ENCODE peak calls at places on chromosomes 12 and 14, in eight cellular contexts. H, Q, B, I, Y, C, O and F are unnamed samples.

GRCh38 chr14:77866932-77867331 is 67.0 kb downstream of the ADCK1 start:
- DNase-seq in C (no peak), H (no peak), B (no peak), I (no peak), Y (no peak), Q (no peak), O (no peak), F (no peak)

GRCh38 chr12:53223006-53223305 is 9.1 kb downstream of the RARG start:
- DNase-seq in O (no peak), Y (peak; percentile 39), B (no peak), H (no peak), Q (no peak), I (no peak), C (no peak), F (no peak)

GRCh38 chr12:52506858-52507715 is 13.1 kb downstream of the KRT5 start:
- DNase-seq in C (no peak), O (peak; percentile 65), B (no peak), Q (no peak), I (no peak), Y (peak; percentile 80), H (no peak), F (no peak)

GRCh38 chr12:26721800-26722199 is 111.2 kb downstream of the ITPR2 start:
- DNase-seq in C (no peak), I (no peak), H (no peak), B (peak; percentile 34), Y (no peak), O (no peak), Q (no peak), F (no peak)

GRCh38 chr14:67668559-67668958 is 5.9 kb downstream of the VTI1B start:
- DNase-seq in Q (no peak), B (no peak), H (peak; percentile 37), Y (no peak), C (no peak), O (no peak), I (no peak), F (no peak)

GRCh38 chr12:47900480-47901129 is 4.2 kb downstream of the VDR start:
- DNase-seq in B (no peak), H (no peak), O (no peak), Q (no peak), I (no peak), C (no peak), Y (peak; percentile 49), F (no peak)

GRCh38 chr12:6430990-6431353 is 13.8 kb upstream of the CD27 start:
- DNase-seq in I (no peak), B (no peak), Q (no peak), Y (no peak), C (no peak), H (no peak), O (peak; percentile 29), F (peak; percentile 19)

GRCh38 chr12:108825205-108825950 is 32.0 kb downstream of the SSH1 start:
- DNase-seq in I (no peak), C (no peak), Q (no peak), H (peak; percentile 52), O (peak; percentile 76), Y (no peak), B (no peak), F (no peak)

GRCh38 chr12:76345569-76345968 is 2.6 kb downstream of the BBS10 start:
- DNase-seq in O (no peak), Y (no peak), I (no peak), C (no peak), H (no peak), Q (no peak), B (no peak), F (no peak)

GRCh38 chr14:101201535-101202125 is 298.1 kb upstream of the RTL1 start:
- DNase-seq in I (no peak), B (no peak), H (no peak), C (peak; percentile 11), Q (no peak), O (no peak), Y (no peak), F (peak; percentile 2)

GRCh38 chr14:80996049-80996901 is 40.9 kb downstream of the TSHR start:
- DNase-seq in B (peak; percentile 66), I (no peak), C (no peak), O (peak; percentile 84), Y (peak; percentile 60), H (peak; percentile 51), Q (peak; percentile 22), F (peak; percentile 31)

GRCh38 chr12:49920241-49920914 is 16.7 kb upstream of the FAIM2 start:
- DNase-seq in O (peak; percentile 50), Y (no peak), Q (peak; percentile 45), H (no peak), C (no peak), B (no peak), I (no peak), F (peak; percentile 34)

GRCh38 chr12:78101946-78102635 is 271.4 kb downstream of the NAV3 start:
- DNase-seq in Y (peak; percentile 22), H (no peak), C (no peak), I (no peak), Q (no peak), B (no peak), O (no peak), F (no peak)

GRCh38 chr12:100864366-100864765 is 69.8 kb downstream of the ANO4 start:
- DNase-seq in H (no peak), Q (no peak), O (no peak), I (no peak), C (no peak), B (no peak), Y (no peak), F (no peak)

GRCh38 chr14:76958975-76959710 is 69.4 kb downstream of the IRF2BPL start:
- DNase-seq in I (no peak), Y (no peak), B (peak; percentile 49), Q (peak; percentile 72), H (peak; percentile 67), O (peak; percentile 72), C (no peak), F (no peak)

GRCh38 chr12:132723764-132724140 is 13.1 kb downstream of the PGAM5 start:
- DNase-seq in Q (no peak), O (peak; percentile 44), C (no peak), B (no peak), Y (no peak), H (no peak), I (no peak), F (no peak)

GRCh38 chr12:132723015-132723763 is 12.5 kb downstream of the PGAM5 start:
- DNase-seq in O (peak; percentile 42), Y (no peak), B (no peak), I (no peak), H (no peak), C (no peak), Q (no peak), F (no peak)

GRCh38 chr12:132727091-132727794 is 16.6 kb downstream of the PGAM5 start:
- DNase-seq in Y (no peak), C (no peak), I (no peak), B (no peak), Q (no peak), O (no peak), H (no peak), F (no peak)

GRCh38 chr12:132726386-132726785 is 15.7 kb downstream of the PGAM5 start:
- DNase-seq in I (no peak), Y (no peak), B (no peak), O (no peak), Q (no peak), H (no peak), C (no peak), F (no peak)

GRCh38 chr12:132724506-132725220 is 14.0 kb downstream of the PGAM5 start:
- DNase-seq in H (no peak), B (no peak), O (no peak), I (no peak), Y (no peak), Q (no peak), C (no peak), F (no peak)
- TF ChIP-seq CTCF in H (no peak), B (no peak), O (no peak), I (no peak), Y (no peak), Q (no peak), C (no peak), F (no peak)

GRCh38 chr12:132214906-132215643 is 70.8 kb downstream of the NOC4L start:
- DNase-seq in H (no peak), O (no peak), Y (peak; percentile 49), I (no peak), C (no peak), B (no peak), Q (no peak), F (no peak)
- TF ChIP-seq CTCF in H (no peak), O (no peak), Y (peak; percentile 32), I (no peak), C (no peak), B (no peak), Q (no peak), F (no peak)

GRCh38 chr12:124677552-124678356 is 110.3 kb upstream of the NCOR2 start:
- DNase-seq in B (no peak), Y (no peak), H (no peak), O (no peak), I (no peak), Q (no peak), C (no peak), F (peak; percentile 17)

GRCh38 chr12:124676725-124677462 is 109.5 kb upstream of the NCOR2 start:
- DNase-seq in I (no peak), B (no peak), Y (no peak), H (no peak), O (no peak), Q (no peak), C (no peak), F (no peak)

GRCh38 chr12:124674937-124675336 is 107.5 kb upstream of the NCOR2 start:
- DNase-seq in B (no peak), O (no peak), C (no peak), Q (no peak), H (no peak), I (no peak), Y (no peak), F (no peak)

GRCh38 chr12:124675881-124676688 is 108.7 kb upstream of the NCOR2 start:
- DNase-seq in I (no peak), Q (no peak), C (no peak), Y (no peak), H (no peak), B (no peak), O (peak; percentile 71), F (no peak)

GRCh38 chr12:124673881-124674617 is 106.6 kb upstream of the NCOR2 start:
- DNase-seq in B (no peak), Q (no peak), C (no peak), O (no peak), Y (no peak), H (no peak), I (no peak), F (no peak)
- TF ChIP-seq CTCF in B (no peak), Q (no peak), C (no peak), O (no peak), Y (no peak), H (no peak), I (no peak), F (no peak)

GRCh38 chr12:127963926-127964325 is 303.0 kb upstream of the TMEM132C start:
- DNase-seq in H (no peak), I (no peak), B (no peak), Y (no peak), O (no peak), C (no peak), Q (no peak), F (no peak)

GRCh38 chr12:127966331-127966730 is 300.6 kb upstream of the TMEM132C start:
- DNase-seq in I (no peak), B (no peak), O (no peak), Q (no peak), Y (no peak), H (no peak), C (no peak), F (no peak)

DNA sequence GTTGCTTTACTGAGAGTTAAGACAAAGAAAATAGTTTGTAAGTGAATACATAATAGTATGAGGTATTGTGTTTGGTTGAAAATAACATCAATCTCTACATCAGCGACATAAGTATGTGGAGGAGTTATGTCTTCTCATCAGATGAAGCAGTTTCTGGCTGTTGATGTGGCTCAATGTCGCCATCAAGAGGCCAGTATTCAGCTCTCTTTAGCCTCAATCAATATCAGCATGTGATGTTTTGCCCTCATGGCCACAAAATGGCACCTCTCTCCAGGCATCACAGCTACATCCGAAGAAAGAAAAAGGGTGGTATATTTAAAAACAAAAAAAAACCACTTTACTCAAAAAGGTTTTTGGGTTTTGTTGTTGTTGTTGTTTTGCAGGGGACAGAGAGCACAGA is 302.3 kb upstream of the TMEM132C start:
- DNase-seq in O (no peak), B (no peak), Y (peak; percentile 5), C (no peak), Q (no peak), H (no peak), I (no peak), F (no peak)
- TF ChIP-seq CTCF in O (no peak), B (no peak), Y (peak; percentile 44), C (no peak), Q (no peak), H (no peak), I (no peak), F (no peak)